ENCODE peak calls at places on chromosomes 11 and 22, in nine cellular contexts. One of them, this sample, is unnamed.

GRCh38 chr11:12725863-12726666 is 51.8 kb downstream of the TEAD1 start:
- DNase-seq in activated CD4-positive, alpha-beta T cell treated with anti-CD3 and anti-CD28 coated beads for 48 hours: no peak
- DNase-seq in cardiac muscle cell: no peak
- DNase-seq in effector memory CD4-positive, alpha-beta T cell: no peak
- DNase-seq in EH: peak; percentile 55
- DNase-seq in IMR-90: peak; percentile 79
- DNase-seq in RPMI8226: no peak
- DNase-seq in GM12865: peak; percentile 36
- DNase-seq in stimulated activated CD8-positive, alpha-beta memory T cell treated with anti-CD3 and anti-CD28 coated beads, Interleukin-15, amount 100 ng/mL, for 1 hour: no peak
- DNase-seq in this sample: no peak

GRCh38 chr11:73308963-73309960 is 1.2 kb downstream of the ARHGEF17 start:
- DNase-seq in activated CD4-positive, alpha-beta T cell treated with anti-CD3 and anti-CD28 coated beads for 48 hours: no peak
- DNase-seq in IMR-90: peak; percentile 96
- DNase-seq in EH: peak; percentile 99
- DNase-seq in cardiac muscle cell: peak; percentile 96
- DNase-seq in effector memory CD4-positive, alpha-beta T cell: no peak
- DNase-seq in GM12865: peak; percentile 42
- DNase-seq in RPMI8226: no peak
- DNase-seq in stimulated activated CD8-positive, alpha-beta memory T cell treated with anti-CD3 and anti-CD28 coated beads, Interleukin-15, amount 100 ng/mL, for 1 hour: no peak
- DNase-seq in this sample: peak; percentile 83

GRCh38 chr11:16392646-16393045 is 36.3 kb upstream of the SOX6 start:
- DNase-seq in EH: peak; percentile 28
- DNase-seq in stimulated activated CD8-positive, alpha-beta memory T cell treated with anti-CD3 and anti-CD28 coated beads, Interleukin-15, amount 100 ng/mL, for 1 hour: no peak
- DNase-seq in effector memory CD4-positive, alpha-beta T cell: no peak
- DNase-seq in activated CD4-positive, alpha-beta T cell treated with anti-CD3 and anti-CD28 coated beads for 48 hours: no peak
- DNase-seq in IMR-90: peak; percentile 19
- DNase-seq in cardiac muscle cell: no peak
- DNase-seq in RPMI8226: no peak
- DNase-seq in GM12865: no peak
- DNase-seq in this sample: no peak

GRCh38 chr11:71485063-71485399 is 32.0 kb downstream of the NADSYN1 start:
- DNase-seq in EH: no peak
- DNase-seq in stimulated activated CD8-positive, alpha-beta memory T cell treated with anti-CD3 and anti-CD28 coated beads, Interleukin-15, amount 100 ng/mL, for 1 hour: no peak
- DNase-seq in effector memory CD4-positive, alpha-beta T cell: no peak
- DNase-seq in activated CD4-positive, alpha-beta T cell treated with anti-CD3 and anti-CD28 coated beads for 48 hours: no peak
- DNase-seq in IMR-90: no peak
- DNase-seq in cardiac muscle cell: no peak
- DNase-seq in RPMI8226: no peak
- DNase-seq in GM12865: no peak
- DNase-seq in this sample: no peak

GRCh38 chr22:17366830-17367229 is 2.4 kb upstream of the CECR2 start:
- DNase-seq in activated CD4-positive, alpha-beta T cell treated with anti-CD3 and anti-CD28 coated beads for 48 hours: peak; percentile 43
- DNase-seq in cardiac muscle cell: peak; percentile 69
- DNase-seq in effector memory CD4-positive, alpha-beta T cell: no peak
- DNase-seq in stimulated activated CD8-positive, alpha-beta memory T cell treated with anti-CD3 and anti-CD28 coated beads, Interleukin-15, amount 100 ng/mL, for 1 hour: no peak
- DNase-seq in GM12865: peak; percentile 29
- DNase-seq in IMR-90: no peak
- DNase-seq in EH: no peak
- DNase-seq in RPMI8226: no peak
- DNase-seq in this sample: peak; percentile 77

GRCh38 chr11:33703234-33703633 is 2.6 kb upstream of the C11orf91 start:
- DNase-seq in GM12865: no peak
- DNase-seq in cardiac muscle cell: no peak
- DNase-seq in IMR-90: no peak
- DNase-seq in stimulated activated CD8-positive, alpha-beta memory T cell treated with anti-CD3 and anti-CD28 coated beads, Interleukin-15, amount 100 ng/mL, for 1 hour: no peak
- DNase-seq in activated CD4-positive, alpha-beta T cell treated with anti-CD3 and anti-CD28 coated beads for 48 hours: no peak
- DNase-seq in RPMI8226: no peak
- DNase-seq in EH: no peak
- DNase-seq in effector memory CD4-positive, alpha-beta T cell: no peak
- DNase-seq in this sample: no peak

GRCh38 chr11:116641561-116642045 is 131.2 kb downstream of the BUD13 start:
- DNase-seq in GM12865: peak; percentile 50
- DNase-seq in EH: peak; percentile 20
- DNase-seq in activated CD4-positive, alpha-beta T cell treated with anti-CD3 and anti-CD28 coated beads for 48 hours: peak; percentile 51
- DNase-seq in effector memory CD4-positive, alpha-beta T cell: no peak
- DNase-seq in cardiac muscle cell: peak; percentile 59
- DNase-seq in RPMI8226: peak; percentile 72
- DNase-seq in IMR-90: no peak
- DNase-seq in stimulated activated CD8-positive, alpha-beta memory T cell treated with anti-CD3 and anti-CD28 coated beads, Interleukin-15, amount 100 ng/mL, for 1 hour: no peak
- DNase-seq in this sample: peak; percentile 36

GRCh38 chr22:49040754-49041467 is 786.8 kb downstream of the BRD1 start:
- DNase-seq in activated CD4-positive, alpha-beta T cell treated with anti-CD3 and anti-CD28 coated beads for 48 hours: no peak
- DNase-seq in stimulated activated CD8-positive, alpha-beta memory T cell treated with anti-CD3 and anti-CD28 coated beads, Interleukin-15, amount 100 ng/mL, for 1 hour: no peak
- DNase-seq in IMR-90: no peak
- DNase-seq in EH: no peak
- DNase-seq in GM12865: no peak
- DNase-seq in RPMI8226: no peak
- DNase-seq in cardiac muscle cell: no peak
- DNase-seq in effector memory CD4-positive, alpha-beta T cell: no peak
- DNase-seq in this sample: no peak

GRCh38 chr22:45997077-45997774 is 20.3 kb upstream of the WNT7B start:
- DNase-seq in EH: peak; percentile 99
- DNase-seq in RPMI8226: peak; percentile 94
- DNase-seq in IMR-90: peak; percentile 95
- DNase-seq in GM12865: peak; percentile 56
- DNase-seq in effector memory CD4-positive, alpha-beta T cell: no peak
- DNase-seq in cardiac muscle cell: no peak
- DNase-seq in activated CD4-positive, alpha-beta T cell treated with anti-CD3 and anti-CD28 coated beads for 48 hours: no peak
- DNase-seq in stimulated activated CD8-positive, alpha-beta memory T cell treated with anti-CD3 and anti-CD28 coated beads, Interleukin-15, amount 100 ng/mL, for 1 hour: no peak
- DNase-seq in this sample: no peak